ENCODE peak calls at places on chromosomes 11 and 22, in four cellular contexts. H is CD14-positive monocyte, J is WTC11, R is fibroblast of lung. Q is an unnamed sample.

GRCh38 chr11:3073029-3073435 is 15.8 kb upstream of the CARS1 start:
- DNase-seq in H (no peak), J (no peak), R (no peak), Q (no peak)

GRCh38 chr11:56849250-56849649 is 100.8 kb upstream of the OR9G4 start:
- DNase-seq in H (no peak), J (no peak), R (no peak), Q (no peak)

GRCh38 chr22:37896181-37896592 is 9.9 kb upstream of the MICALL1 start:
- DNase-seq in H (no peak), J (no peak), R (no peak), Q (no peak)

GRCh38 chr11:76321820-76322524 is 59.0 kb downstream of the THAP12 start:
- DNase-seq in H (no peak), J (peak), R (no peak), Q (no peak)

GRCh38 chr11:105577645-105578044 is 32.2 kb upstream of the GRIA4 start:
- DNase-seq in H (no peak), J (no peak), R (peak), Q (no peak)

GRCh38 chr22:28143961-28144745 is 225.1 kb upstream of the PITPNB start:
- DNase-seq in H (no peak), J (no peak), R (no peak), Q (no peak)

GRCh38 chr11:124758355-124759267 is 3.5 kb downstream of the ESAM start:
- DNase-seq in H (peak), J (peak), R (peak), Q (peak)

GRCh38 chr22:47884200-47884599 is 1121.8 kb downstream of the TBC1D22A start:
- DNase-seq in H (no peak), J (no peak), R (no peak), Q (no peak)

GRCh38 chr22:46103181-46103580 is 47.1 kb upstream of the PPARA start:
- DNase-seq in H (no peak), J (no peak), R (no peak), Q (no peak)

GRCh38 chr11:129637983-129638776 is 177.5 kb upstream of the TMEM45B start:
- DNase-seq in H (no peak), J (no peak), R (no peak), Q (no peak)

GRCh38 chr11:12769834-12770345 is 95.7 kb downstream of the TEAD1 start:
- DNase-seq in H (no peak), J (no peak), R (peak), Q (no peak)

GRCh38 chr11:88039512-88040496 is 135.4 kb downstream of the RAB38 start:
- DNase-seq in H (no peak), J (no peak), R (no peak), Q (no peak)

GRCh38 chr22:19094393-19094997 is 27.7 kb downstream of the DGCR2 start:
- DNase-seq in H (no peak), J (no peak), R (no peak), Q (no peak)

DNA sequence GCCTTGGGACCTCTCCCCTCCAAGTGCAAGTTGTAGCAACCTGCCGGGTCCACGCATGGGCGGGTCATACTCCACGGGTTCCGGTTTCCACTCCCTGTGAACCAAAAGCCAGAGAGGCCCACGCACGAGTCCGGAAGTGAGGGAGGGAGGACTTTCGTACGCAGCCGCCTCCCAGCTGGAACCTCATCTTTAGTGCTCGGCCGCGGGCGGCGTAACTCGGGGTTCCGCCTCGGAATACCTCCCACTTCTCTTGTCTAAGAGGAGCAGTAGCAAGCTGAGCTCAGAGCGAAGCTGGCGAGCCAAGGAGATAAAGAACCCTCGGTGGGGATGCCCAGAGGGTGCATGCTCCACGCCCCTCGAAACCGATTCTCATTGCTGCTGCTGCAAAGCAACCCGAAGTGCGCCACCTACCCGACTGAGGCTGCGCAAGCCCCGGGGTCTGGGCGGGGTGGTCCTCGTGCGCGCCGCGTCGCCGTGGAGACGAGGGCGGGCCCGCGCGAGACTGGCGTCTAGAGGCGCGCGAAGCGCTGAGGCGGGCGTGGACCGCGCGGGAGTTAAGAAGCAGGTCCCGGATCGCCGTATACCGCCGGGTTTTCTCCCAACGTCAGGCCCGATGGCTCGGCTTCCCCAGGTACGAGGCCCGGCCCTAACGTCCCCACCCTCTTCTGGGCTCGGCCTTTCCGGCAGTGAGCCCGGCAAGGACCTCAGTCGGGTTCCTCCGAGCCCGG is at the start of gene SFI1:
- DNase-seq in H (peak), J (peak), R (peak), Q (peak)
- TF ChIP-seq CTCF in H (peak), J (no peak), R (peak), Q (peak)

GRCh38 chr11:26580929-26581328 is 8.9 kb upstream of the MUC15 start:
- DNase-seq in H (no peak), J (no peak), R (peak), Q (no peak)
- TF ChIP-seq CTCF in H (no peak), J (no peak), R (no peak), Q (no peak)

GRCh38 chr11:9095421-9095820 is 4.0 kb upstream of the SCUBE2 start:
- DNase-seq in H (no peak), J (peak), R (no peak), Q (no peak)
- TF ChIP-seq CTCF in H (peak), J (no peak), R (peak), Q (no peak)

GRCh38 chr11:63681208-63682044 is at the start of gene RTN3:
- DNase-seq in H (peak), J (peak), R (peak), Q (peak)
- TF ChIP-seq CTCF in H (peak), J (no peak), R (no peak), Q (peak)

GRCh38 chr11:102346748-102347525 is at the start of gene BIRC2:
- DNase-seq in H (peak), J (peak), R (peak), Q (peak)
- TF ChIP-seq CTCF in H (peak), J (no peak), R (peak), Q (peak)

DNA sequence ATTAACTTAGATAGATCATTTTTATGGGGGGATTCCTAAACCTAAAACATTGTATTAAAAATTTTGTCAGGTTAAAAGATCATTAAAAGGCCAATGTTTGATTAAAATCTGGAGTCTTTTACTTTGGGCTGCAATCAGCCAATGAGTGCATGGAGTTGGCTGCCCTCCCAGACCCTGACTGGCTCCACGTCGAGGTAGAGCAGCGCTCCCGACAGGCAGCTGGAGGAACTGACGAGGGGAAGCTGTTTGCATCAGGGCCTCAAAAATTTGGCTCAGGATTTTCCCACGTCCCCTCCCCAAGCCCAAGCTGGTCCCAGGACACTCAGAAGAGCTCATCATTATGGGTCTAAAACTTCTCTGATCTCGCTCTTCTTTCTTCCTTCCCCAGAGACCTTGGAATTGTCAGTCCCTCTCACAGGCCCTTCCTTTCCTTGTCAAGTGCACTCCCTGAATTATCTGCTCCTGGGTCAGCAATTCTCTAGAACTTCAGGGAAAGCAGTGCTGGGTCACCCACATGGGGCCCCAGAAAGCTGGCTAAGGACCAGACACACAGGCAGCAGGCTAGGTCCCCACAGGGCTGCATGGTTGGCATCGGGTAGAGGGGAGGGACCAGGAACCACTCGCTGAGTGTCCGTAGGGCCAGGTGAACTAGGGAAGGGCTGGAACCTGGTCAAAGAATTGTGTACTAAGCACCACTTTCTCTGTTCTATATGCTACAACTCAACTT is 119.6 kb upstream of the IGLL5 start:
- DNase-seq in H (no peak), J (peak), R (peak), Q (peak)
- TF ChIP-seq CTCF in H (no peak), J (peak), R (no peak), Q (no peak)

GRCh38 chr11:15624701-15625100 is 510.0 kb downstream of the INSC start:
- DNase-seq in H (no peak), J (no peak), R (no peak), Q (no peak)

GRCh38 chr11:15635501-15635900 is 520.8 kb downstream of the INSC start:
- DNase-seq in H (no peak), J (no peak), R (no peak), Q (no peak)

GRCh38 chr11:15627560-15627959 is 512.8 kb downstream of the INSC start:
- DNase-seq in H (no peak), J (no peak), R (peak), Q (no peak)

GRCh38 chr11:15625691-15626090 is 511.0 kb downstream of the INSC start:
- DNase-seq in H (no peak), J (no peak), R (no peak), Q (no peak)

DNA sequence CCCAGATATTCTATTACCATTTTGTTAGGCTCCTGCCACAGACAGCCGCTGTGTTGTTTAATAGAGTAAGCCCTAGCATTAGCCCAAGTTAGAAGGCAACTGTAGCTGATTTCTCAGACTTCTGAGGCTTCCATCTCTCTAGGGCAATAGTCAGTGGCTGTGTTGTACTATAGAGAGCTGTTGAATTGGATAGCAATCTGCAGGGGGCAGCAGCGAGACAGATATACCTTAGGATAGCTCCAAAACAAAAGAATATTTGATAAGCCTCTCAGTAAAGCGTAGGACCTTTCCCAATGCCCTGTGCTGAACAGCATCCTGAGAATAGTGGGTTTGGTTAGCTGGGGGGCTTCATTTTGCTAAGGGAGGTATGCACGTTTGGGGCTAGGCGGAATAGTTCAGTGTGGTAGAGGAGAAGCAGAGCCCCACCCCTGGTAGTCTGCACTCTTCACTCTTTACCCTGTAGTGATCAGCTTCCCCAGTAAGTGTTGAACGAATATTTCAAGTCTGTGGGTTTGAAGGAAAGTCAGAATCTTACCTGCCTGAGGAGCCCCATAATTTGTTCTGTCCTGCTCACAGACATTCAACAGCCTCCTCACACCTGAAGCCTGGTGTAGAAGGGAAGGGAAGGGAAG is 515.1 kb downstream of the INSC start:
- DNase-seq in H (no peak), J (peak), R (peak), Q (no peak)
- TF ChIP-seq CTCF in H (peak), J (peak), R (peak), Q (peak)

GRCh38 chr11:123137496-123138270 is 57.4 kb downstream of the CLMP start:
- DNase-seq in H (peak), J (peak), R (peak), Q (peak)
- TF ChIP-seq CTCF in H (no peak), J (no peak), R (peak), Q (no peak)

Q was measured in osteocyte.